ENCODE peak calls at places on chromosomes 5 and 9, in eight cellular contexts. One of them, this sample, is unnamed.

GRCh38 chr5:129271309-129271708 is 176.8 kb downstream of the ISOC1 start:
- DNase-seq in heart left ventricle: no peak
- DNase-seq in effector memory CD4-positive, alpha-beta T cell: no peak
- DNase-seq in A549: peak
- DNase-seq in mucosa of descending colon: no peak
- DNase-seq in heart right ventricle: no peak
- DNase-seq in GM12865: peak
- DNase-seq in astrocyte of the spinal cord: no peak
- DNase-seq in this sample: no peak

GRCh38 chr5:31656806-31657205 is 17.9 kb downstream of the PDZD2 start:
- DNase-seq in heart left ventricle: no peak
- DNase-seq in effector memory CD4-positive, alpha-beta T cell: no peak
- DNase-seq in A549: no peak
- DNase-seq in mucosa of descending colon: no peak
- DNase-seq in heart right ventricle: no peak
- DNase-seq in GM12865: no peak
- DNase-seq in astrocyte of the spinal cord: no peak
- DNase-seq in this sample: no peak

GRCh38 chr5:35785601-35786085 is 71.0 kb upstream of the IL7R start:
- DNase-seq in heart left ventricle: no peak
- DNase-seq in effector memory CD4-positive, alpha-beta T cell: no peak
- DNase-seq in A549: no peak
- DNase-seq in mucosa of descending colon: no peak
- DNase-seq in heart right ventricle: no peak
- DNase-seq in GM12865: no peak
- DNase-seq in astrocyte of the spinal cord: no peak
- DNase-seq in this sample: no peak

GRCh38 chr9:86464242-86464641 is 110.0 kb upstream of the TUT7 start:
- DNase-seq in heart left ventricle: no peak
- DNase-seq in effector memory CD4-positive, alpha-beta T cell: no peak
- DNase-seq in A549: no peak
- DNase-seq in mucosa of descending colon: no peak
- DNase-seq in heart right ventricle: no peak
- DNase-seq in GM12865: peak
- DNase-seq in astrocyte of the spinal cord: no peak
- DNase-seq in this sample: no peak

GRCh38 chr5:174402224-174402812 is 322.1 kb upstream of the MSX2 start:
- DNase-seq in heart left ventricle: no peak
- DNase-seq in effector memory CD4-positive, alpha-beta T cell: no peak
- DNase-seq in A549: no peak
- DNase-seq in mucosa of descending colon: no peak
- DNase-seq in heart right ventricle: no peak
- DNase-seq in GM12865: no peak
- DNase-seq in astrocyte of the spinal cord: no peak
- DNase-seq in this sample: no peak

GRCh38 chr5:65037845-65038815 is 269.4 kb downstream of the CWC27 start:
- DNase-seq in heart left ventricle: peak
- DNase-seq in effector memory CD4-positive, alpha-beta T cell: no peak
- DNase-seq in A549: peak
- DNase-seq in mucosa of descending colon: peak
- DNase-seq in heart right ventricle: peak
- DNase-seq in GM12865: no peak
- DNase-seq in astrocyte of the spinal cord: no peak
- DNase-seq in this sample: no peak

GRCh38 chr5:151093476-151093889 is 12.6 kb upstream of the TNIP1 start:
- DNase-seq in heart left ventricle: no peak
- DNase-seq in effector memory CD4-positive, alpha-beta T cell: no peak
- DNase-seq in A549: peak
- DNase-seq in mucosa of descending colon: no peak
- DNase-seq in heart right ventricle: no peak
- DNase-seq in GM12865: peak
- DNase-seq in astrocyte of the spinal cord: peak
- DNase-seq in this sample: peak

GRCh38 chr9:18905033-18905882 is 127.8 kb downstream of the SAXO1 start:
- DNase-seq in heart left ventricle: no peak
- DNase-seq in effector memory CD4-positive, alpha-beta T cell: no peak
- DNase-seq in A549: no peak
- DNase-seq in mucosa of descending colon: no peak
- DNase-seq in heart right ventricle: no peak
- DNase-seq in GM12865: no peak
- DNase-seq in astrocyte of the spinal cord: peak
- DNase-seq in this sample: no peak

GRCh38 chr5:142621227-142621626 is 64.7 kb downstream of the FGF1 start:
- DNase-seq in heart left ventricle: no peak
- DNase-seq in effector memory CD4-positive, alpha-beta T cell: no peak
- DNase-seq in A549: no peak
- DNase-seq in mucosa of descending colon: no peak
- DNase-seq in heart right ventricle: no peak
- DNase-seq in GM12865: no peak
- DNase-seq in astrocyte of the spinal cord: peak
- DNase-seq in this sample: no peak

GRCh38 chr5:14399054-14399657 is 182.4 kb upstream of the OTULINL start:
- DNase-seq in heart left ventricle: no peak
- DNase-seq in effector memory CD4-positive, alpha-beta T cell: no peak
- DNase-seq in A549: peak
- DNase-seq in mucosa of descending colon: peak
- DNase-seq in heart right ventricle: no peak
- DNase-seq in GM12865: peak
- DNase-seq in astrocyte of the spinal cord: peak
- DNase-seq in this sample: no peak

GRCh38 chr5:1107167-1108007 is 4.5 kb downstream of the SLC12A7 start:
- DNase-seq in heart left ventricle: no peak
- DNase-seq in effector memory CD4-positive, alpha-beta T cell: no peak
- DNase-seq in A549: no peak
- DNase-seq in mucosa of descending colon: peak
- DNase-seq in heart right ventricle: no peak
- DNase-seq in GM12865: no peak
- DNase-seq in astrocyte of the spinal cord: no peak
- DNase-seq in this sample: no peak

GRCh38 chr5:1110260-1110929 is 1.5 kb downstream of the SLC12A7 start:
- DNase-seq in heart left ventricle: no peak
- DNase-seq in effector memory CD4-positive, alpha-beta T cell: no peak
- DNase-seq in A549: no peak
- DNase-seq in mucosa of descending colon: peak
- DNase-seq in heart right ventricle: no peak
- DNase-seq in GM12865: no peak
- DNase-seq in astrocyte of the spinal cord: no peak
- DNase-seq in this sample: no peak

GRCh38 chr5:1109542-1110259 is 2.2 kb downstream of the SLC12A7 start:
- DNase-seq in heart left ventricle: no peak
- DNase-seq in effector memory CD4-positive, alpha-beta T cell: no peak
- DNase-seq in A549: no peak
- DNase-seq in mucosa of descending colon: no peak
- DNase-seq in heart right ventricle: no peak
- DNase-seq in GM12865: no peak
- DNase-seq in astrocyte of the spinal cord: no peak
- DNase-seq in this sample: no peak

GRCh38 chr5:1108008-1108864 is 3.6 kb downstream of the SLC12A7 start:
- DNase-seq in heart left ventricle: no peak
- DNase-seq in effector memory CD4-positive, alpha-beta T cell: no peak
- DNase-seq in A549: no peak
- DNase-seq in mucosa of descending colon: no peak
- DNase-seq in heart right ventricle: no peak
- DNase-seq in GM12865: no peak
- DNase-seq in astrocyte of the spinal cord: no peak
- DNase-seq in this sample: no peak

DNA sequence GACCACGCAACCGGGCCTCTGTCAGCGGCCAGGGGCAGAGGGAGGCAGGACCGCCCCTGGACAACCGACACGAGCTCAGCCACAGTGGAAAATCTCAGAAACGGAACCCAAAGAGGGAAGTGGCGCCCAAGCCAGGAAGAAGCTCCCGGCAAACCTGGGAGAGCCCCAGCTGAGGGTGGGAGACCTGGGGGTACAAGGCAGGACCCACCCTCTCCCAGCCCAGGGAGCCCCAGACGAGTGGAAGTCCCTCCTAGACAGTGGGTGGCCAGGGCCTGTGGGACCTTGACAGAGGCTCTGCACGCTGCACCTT is 3.0 kb downstream of the SLC12A7 start:
- DNase-seq in heart left ventricle: no peak
- DNase-seq in effector memory CD4-positive, alpha-beta T cell: no peak
- DNase-seq in A549: no peak
- DNase-seq in mucosa of descending colon: no peak
- DNase-seq in heart right ventricle: no peak
- DNase-seq in GM12865: no peak
- DNase-seq in astrocyte of the spinal cord: no peak
- DNase-seq in this sample: no peak
- H3K4me3 ChIP-seq in heart left ventricle: peak
- H3K4me3 ChIP-seq in effector memory CD4-positive, alpha-beta T cell: no peak
- H3K4me3 ChIP-seq in A549: no peak
- H3K4me3 ChIP-seq in mucosa of descending colon: no peak
- H3K4me3 ChIP-seq in heart right ventricle: peak
- H3K4me3 ChIP-seq in GM12865: no peak
- H3K4me3 ChIP-seq in astrocyte of the spinal cord: no peak
- H3K4me3 ChIP-seq in this sample: no peak

DNA sequence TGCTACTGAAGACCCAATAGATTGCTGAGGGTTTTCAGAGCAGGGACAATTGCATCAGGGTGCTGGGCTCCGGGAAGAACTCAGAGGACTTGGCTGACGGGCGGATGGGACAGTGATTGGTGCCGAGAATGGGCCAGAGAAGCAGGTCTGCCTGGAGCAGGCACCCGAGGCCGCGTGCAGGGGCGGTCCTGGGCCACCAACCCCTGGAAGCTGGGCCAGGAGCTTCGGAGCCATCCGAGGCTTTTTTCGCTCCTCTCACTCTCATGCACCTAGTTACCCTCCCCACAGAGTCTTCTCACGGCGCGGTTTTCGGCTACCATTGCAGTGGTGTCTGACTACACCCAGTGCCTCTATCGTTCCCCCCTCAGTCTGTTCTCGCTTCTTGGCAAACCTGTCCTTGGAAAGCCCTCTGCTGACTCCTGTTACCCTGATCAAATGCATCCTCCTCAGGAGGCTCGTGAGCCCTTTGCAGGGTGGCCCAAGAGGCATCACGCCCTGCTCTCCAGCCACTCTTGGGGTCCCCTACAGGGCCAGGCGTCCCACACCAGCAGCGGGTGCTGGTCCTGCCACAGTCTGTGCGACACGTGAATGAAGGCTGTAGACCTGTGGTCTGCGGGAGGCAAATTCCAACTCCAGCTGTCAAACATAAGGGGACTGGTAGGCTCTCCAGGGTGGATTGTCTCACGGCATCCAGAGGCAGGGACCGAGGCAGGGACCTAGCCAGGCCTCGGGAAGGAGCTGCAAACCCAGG is 1.2 kb upstream of the CLPTM1L start:
- DNase-seq in heart left ventricle: no peak
- DNase-seq in effector memory CD4-positive, alpha-beta T cell: no peak
- DNase-seq in A549: no peak
- DNase-seq in mucosa of descending colon: no peak
- DNase-seq in heart right ventricle: no peak
- DNase-seq in GM12865: no peak
- DNase-seq in astrocyte of the spinal cord: no peak
- DNase-seq in this sample: no peak
- H3K4me3 ChIP-seq in heart left ventricle: peak
- H3K4me3 ChIP-seq in effector memory CD4-positive, alpha-beta T cell: peak
- H3K4me3 ChIP-seq in A549: peak
- H3K4me3 ChIP-seq in mucosa of descending colon: no peak
- H3K4me3 ChIP-seq in heart right ventricle: peak
- H3K4me3 ChIP-seq in GM12865: peak
- H3K4me3 ChIP-seq in astrocyte of the spinal cord: peak
- H3K4me3 ChIP-seq in this sample: peak

GRCh38 chr5:147508711-147509040 is 1.2 kb downstream of the DPYSL3 start:
- DNase-seq in heart left ventricle: no peak
- DNase-seq in effector memory CD4-positive, alpha-beta T cell: no peak
- DNase-seq in A549: no peak
- DNase-seq in mucosa of descending colon: no peak
- DNase-seq in heart right ventricle: no peak
- DNase-seq in GM12865: no peak
- DNase-seq in astrocyte of the spinal cord: no peak
- DNase-seq in this sample: no peak

GRCh38 chr5:147507480-147508126 is 2.3 kb downstream of the DPYSL3 start:
- DNase-seq in heart left ventricle: no peak
- DNase-seq in effector memory CD4-positive, alpha-beta T cell: no peak
- DNase-seq in A549: no peak
- DNase-seq in mucosa of descending colon: no peak
- DNase-seq in heart right ventricle: no peak
- DNase-seq in GM12865: no peak
- DNase-seq in astrocyte of the spinal cord: peak
- DNase-seq in this sample: no peak

GRCh38 chr5:147510885-147511284 is 1.0 kb upstream of the DPYSL3 start:
- DNase-seq in heart left ventricle: no peak
- DNase-seq in effector memory CD4-positive, alpha-beta T cell: no peak
- DNase-seq in A549: no peak
- DNase-seq in mucosa of descending colon: no peak
- DNase-seq in heart right ventricle: no peak
- DNase-seq in GM12865: no peak
- DNase-seq in astrocyte of the spinal cord: no peak
- DNase-seq in this sample: no peak

GRCh38 chr5:147509710-147510651 is at the start of gene DPYSL3:
- DNase-seq in heart left ventricle: peak
- DNase-seq in effector memory CD4-positive, alpha-beta T cell: no peak
- DNase-seq in A549: peak
- DNase-seq in mucosa of descending colon: peak
- DNase-seq in heart right ventricle: peak
- DNase-seq in GM12865: no peak
- DNase-seq in astrocyte of the spinal cord: peak
- DNase-seq in this sample: peak

GRCh38 chr5:147509041-147509709 is 693 bp downstream of the DPYSL3 start:
- DNase-seq in heart left ventricle: peak
- DNase-seq in effector memory CD4-positive, alpha-beta T cell: no peak
- DNase-seq in A549: no peak
- DNase-seq in mucosa of descending colon: peak
- DNase-seq in heart right ventricle: peak
- DNase-seq in GM12865: no peak
- DNase-seq in astrocyte of the spinal cord: no peak
- DNase-seq in this sample: no peak
- H3K4me3 ChIP-seq in heart left ventricle: peak
- H3K4me3 ChIP-seq in effector memory CD4-positive, alpha-beta T cell: no peak
- H3K4me3 ChIP-seq in A549: peak
- H3K4me3 ChIP-seq in mucosa of descending colon: peak
- H3K4me3 ChIP-seq in heart right ventricle: peak
- H3K4me3 ChIP-seq in GM12865: no peak
- H3K4me3 ChIP-seq in astrocyte of the spinal cord: peak
- H3K4me3 ChIP-seq in this sample: peak

DNA sequence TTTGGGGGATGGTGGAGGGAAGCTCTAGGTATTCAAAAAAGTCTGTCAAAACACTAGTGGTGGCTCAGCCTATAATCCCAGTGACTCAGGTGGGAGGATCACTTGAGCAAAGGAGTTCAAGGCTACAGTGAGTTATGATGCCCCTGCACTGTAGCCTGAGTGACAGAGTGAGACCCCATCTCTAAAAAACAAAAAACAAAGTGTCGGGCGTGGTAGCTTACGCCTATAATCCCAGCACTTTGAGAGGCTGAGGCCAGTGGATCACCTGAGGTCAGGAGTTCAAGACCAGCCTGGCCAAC is 15.8 kb upstream of the SLC35D2 start:
- DNase-seq in heart left ventricle: no peak
- DNase-seq in effector memory CD4-positive, alpha-beta T cell: no peak
- DNase-seq in A549: no peak
- DNase-seq in mucosa of descending colon: no peak
- DNase-seq in heart right ventricle: no peak
- DNase-seq in GM12865: no peak
- DNase-seq in astrocyte of the spinal cord: no peak
- DNase-seq in this sample: no peak
- H3K4me3 ChIP-seq in heart left ventricle: no peak
- H3K4me3 ChIP-seq in effector memory CD4-positive, alpha-beta T cell: peak
- H3K4me3 ChIP-seq in A549: no peak
- H3K4me3 ChIP-seq in mucosa of descending colon: no peak
- H3K4me3 ChIP-seq in heart right ventricle: no peak
- H3K4me3 ChIP-seq in GM12865: no peak
- H3K4me3 ChIP-seq in astrocyte of the spinal cord: no peak
- H3K4me3 ChIP-seq in this sample: no peak

This sample was measured in lung.